ENCODE peak calls at places on chromosome 11, in seven cellular contexts. A, U, D, I, G, P and R are unnamed samples.

GRCh38 chr11:75931124-75931523 is 116.1 kb downstream of the UVRAG start:
- DNase-seq in A (peak), U (no peak), D (no peak), I (no peak), G (peak), P (peak), R (no peak)

GRCh38 chr11:47330002-47330911 is 22.2 kb downstream of the MYBPC3 start:
- DNase-seq in A (peak), U (no peak), D (peak), I (no peak), G (no peak), P (no peak), R (peak)

GRCh38 chr11:74057251-74058151 is 48.6 kb upstream of the UCP3 start:
- DNase-seq in A (peak), U (no peak), D (no peak), I (no peak), G (peak), P (no peak), R (peak)

GRCh38 chr11:47915407-47916137 is 64.8 kb upstream of the PTPRJ start:
- DNase-seq in A (no peak), U (no peak), D (no peak), I (no peak), G (no peak), P (peak), R (no peak)

GRCh38 chr11:8359521-8359920 is 95.8 kb upstream of the LMO1 start:
- DNase-seq in A (no peak), U (no peak), D (no peak), I (no peak), G (no peak), P (no peak), R (no peak)

GRCh38 chr11:113880966-113881365 is 5.6 kb upstream of the USP28 start:
- DNase-seq in A (no peak), U (no peak), D (no peak), I (no peak), G (no peak), P (no peak), R (no peak)

GRCh38 chr11:62611705-62612365 is 740 bp downstream of the EML3 start:
- DNase-seq in A (peak), U (no peak), D (peak), I (peak), G (peak), P (peak), R (peak)

GRCh38 chr11:85627332-85627997 is at the start of gene DLG2:
- DNase-seq in A (peak), U (peak), D (no peak), I (no peak), G (peak), P (peak), R (peak)

GRCh38 chr11:134469627-134470026 is 57.6 kb upstream of the B3GAT1 start:
- DNase-seq in A (no peak), U (no peak), D (no peak), I (no peak), G (no peak), P (peak), R (peak)

GRCh38 chr11:10087186-10087585 is 206.8 kb downstream of the SBF2 start:
- DNase-seq in A (no peak), U (no peak), D (no peak), I (no peak), G (peak), P (peak), R (no peak)

GRCh38 chr11:122100222-122101080 is 15.6 kb downstream of the BLID start:
- DNase-seq in A (peak), U (no peak), D (peak), I (peak), G (peak), P (no peak), R (peak)

GRCh38 chr11:96875772-96876171 is 486.0 kb downstream of the JRKL start:
- DNase-seq in A (no peak), U (no peak), D (no peak), I (no peak), G (peak), P (no peak), R (peak)

GRCh38 chr11:83815736-83816135 is 529.6 kb upstream of the CCDC90B start:
- DNase-seq in A (peak), U (no peak), D (no peak), I (no peak), G (no peak), P (no peak), R (no peak)

GRCh38 chr11:83982825-83983224 is 696.7 kb upstream of the CCDC90B start:
- DNase-seq in A (no peak), U (no peak), D (no peak), I (no peak), G (no peak), P (no peak), R (no peak)

GRCh38 chr11:104134760-104135159 is 29.2 kb downstream of the PDGFD start:
- DNase-seq in A (peak), U (no peak), D (no peak), I (no peak), G (peak), P (peak), R (peak)

GRCh38 chr11:15074206-15075161 is 1.1 kb downstream of the CALCB start:
- DNase-seq in A (peak), U (peak), D (peak), I (peak), G (peak), P (peak), R (peak)

GRCh38 chr11:45730014-45730413 is 64.6 kb upstream of the CHST1 start:
- DNase-seq in A (no peak), U (no peak), D (no peak), I (no peak), G (no peak), P (no peak), R (no peak)

GRCh38 chr11:65013130-65013691 is 749 bp upstream of the ARL2 start:
- DNase-seq in A (peak), U (no peak), D (no peak), I (peak), G (peak), P (peak), R (no peak)

GRCh38 chr11:67628710-67629385 is 889 bp downstream of the NUDT8 start:
- DNase-seq in A (no peak), U (no peak), D (no peak), I (no peak), G (no peak), P (no peak), R (peak)

GRCh38 chr11:65594991-65595920 is at the start of gene KCNK7:
- DNase-seq in A (no peak), U (no peak), D (no peak), I (no peak), G (no peak), P (no peak), R (no peak)

GRCh38 chr11:94623120-94623735 is 56.1 kb downstream of the PIWIL4 start:
- DNase-seq in A (peak), U (peak), D (peak), I (peak), G (peak), P (peak), R (peak)

GRCh38 chr11:34381775-34382174 is 24.0 kb upstream of the ABTB2 start:
- DNase-seq in A (no peak), U (no peak), D (no peak), I (no peak), G (no peak), P (no peak), R (no peak)

GRCh38 chr11:85783758-85784157 is 27.2 kb downstream of the SYTL2 start:
- DNase-seq in A (no peak), U (no peak), D (no peak), I (no peak), G (no peak), P (no peak), R (no peak)

GRCh38 chr11:122524532-122524882 is 131.0 kb upstream of the UBASH3B start:
- DNase-seq in A (no peak), U (no peak), D (peak), I (no peak), G (no peak), P (no peak), R (peak)

GRCh38 chr11:32071811-32072210 is 19.1 kb upstream of the RCN1 start:
- DNase-seq in A (peak), U (peak), D (peak), I (no peak), G (peak), P (peak), R (peak)

GRCh38 chr11:83809274-83809673 is 523.1 kb upstream of the CCDC90B start:
- DNase-seq in A (no peak), U (no peak), D (no peak), I (no peak), G (no peak), P (no peak), R (no peak)

GRCh38 chr11:418343-419247 is 3.8 kb upstream of the SIGIRR start:
- DNase-seq in A (no peak), U (no peak), D (no peak), I (peak), G (no peak), P (no peak), R (no peak)

GRCh38 chr11:117949062-117949461 is 19.9 kb upstream of the TMPRSS13 start:
- DNase-seq in A (no peak), U (no peak), D (no peak), I (no peak), G (no peak), P (no peak), R (no peak)

GRCh38 chr11:103480421-103480820 is 371.2 kb downstream of the DYNC2H1 start:
- DNase-seq in A (peak), U (no peak), D (no peak), I (no peak), G (peak), P (no peak), R (no peak)

DNA sequence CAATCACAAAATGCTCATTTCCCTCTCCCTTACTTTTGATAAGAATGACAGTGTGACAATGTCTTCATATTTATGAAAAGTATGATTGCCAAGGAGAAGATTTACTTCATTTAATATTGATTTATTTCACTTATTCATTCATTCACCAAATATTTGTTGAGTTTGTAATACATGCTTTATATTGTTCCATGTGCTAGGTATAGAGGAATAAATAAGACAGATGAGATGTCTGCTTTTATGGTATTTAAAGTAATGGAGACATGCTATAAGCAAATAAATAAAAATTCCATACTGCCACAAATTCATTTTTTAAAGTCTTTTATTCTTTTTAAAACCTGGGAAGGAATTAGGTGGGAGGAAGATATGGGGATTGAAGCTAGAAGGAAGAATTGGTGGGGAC is 289.4 kb downstream of the GUCY1A2 start:
- DNase-seq in A (no peak), U (no peak), D (no peak), I (no peak), G (no peak), P (no peak), R (no peak)
- H2BK5ac ChIP-seq in A (no peak), U (no peak), D (no peak), I (no peak), G (no peak), P (no peak), R (no peak)

GRCh38 chr11:129416080-129416820 is 40.6 kb downstream of the BARX2 start:
- DNase-seq in A (no peak), U (no peak), D (no peak), I (no peak), G (no peak), P (no peak), R (no peak)
- H3K27ac ChIP-seq in A (no peak), U (no peak), D (no peak), I (no peak), G (no peak), P (no peak), R (no peak)

GRCh38 chr11:70731670-70732492 is 333.6 kb downstream of the CTTN start:
- DNase-seq in A (no peak), U (no peak), D (no peak), I (no peak), G (no peak), P (no peak), R (no peak)
- H2BK5ac ChIP-seq in A (no peak), U (no peak), D (no peak), I (no peak), G (no peak), P (no peak), R (no peak)

GRCh38 chr11:130509942-130510341 is 61.5 kb downstream of the ADAMTS15 start:
- DNase-seq in A (no peak), U (no peak), D (no peak), I (peak), G (no peak), P (no peak), R (no peak)

GRCh38 chr11:130511765-130512164 is 63.3 kb downstream of the ADAMTS15 start:
- DNase-seq in A (peak), U (no peak), D (no peak), I (no peak), G (no peak), P (no peak), R (no peak)

GRCh38 chr11:130510407-130511006 is 62.1 kb downstream of the ADAMTS15 start:
- DNase-seq in A (peak), U (no peak), D (no peak), I (peak), G (peak), P (no peak), R (no peak)

GRCh38 chr11:130512662-130513061 is 64.2 kb downstream of the ADAMTS15 start:
- DNase-seq in A (no peak), U (no peak), D (no peak), I (peak), G (no peak), P (no peak), R (no peak)

DNA sequence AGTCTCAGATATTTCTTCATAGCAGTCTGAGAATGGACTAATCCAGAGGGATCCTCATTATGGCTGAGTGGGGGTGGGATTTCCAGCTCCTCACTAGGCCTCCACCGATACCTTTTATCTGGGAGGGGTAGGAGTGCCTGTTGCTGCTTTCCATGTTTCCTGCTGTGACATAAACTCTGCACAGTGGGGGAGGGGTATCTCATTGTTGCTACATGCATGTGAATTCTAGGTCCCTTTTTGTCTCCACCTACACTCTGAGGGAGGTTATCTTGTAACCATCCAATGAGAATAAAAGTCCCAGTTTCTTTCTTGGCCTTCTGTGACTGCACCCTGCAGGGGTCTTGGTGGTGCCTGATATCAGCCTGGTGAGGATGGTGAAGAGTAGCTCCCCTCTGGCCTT is 60.5 kb downstream of the ADAMTS15 start:
- DNase-seq in A (no peak), U (no peak), D (no peak), I (no peak), G (no peak), P (no peak), R (peak)
- H3K27ac ChIP-seq in A (no peak), U (no peak), D (no peak), I (no peak), G (no peak), P (no peak), R (no peak)

DNA sequence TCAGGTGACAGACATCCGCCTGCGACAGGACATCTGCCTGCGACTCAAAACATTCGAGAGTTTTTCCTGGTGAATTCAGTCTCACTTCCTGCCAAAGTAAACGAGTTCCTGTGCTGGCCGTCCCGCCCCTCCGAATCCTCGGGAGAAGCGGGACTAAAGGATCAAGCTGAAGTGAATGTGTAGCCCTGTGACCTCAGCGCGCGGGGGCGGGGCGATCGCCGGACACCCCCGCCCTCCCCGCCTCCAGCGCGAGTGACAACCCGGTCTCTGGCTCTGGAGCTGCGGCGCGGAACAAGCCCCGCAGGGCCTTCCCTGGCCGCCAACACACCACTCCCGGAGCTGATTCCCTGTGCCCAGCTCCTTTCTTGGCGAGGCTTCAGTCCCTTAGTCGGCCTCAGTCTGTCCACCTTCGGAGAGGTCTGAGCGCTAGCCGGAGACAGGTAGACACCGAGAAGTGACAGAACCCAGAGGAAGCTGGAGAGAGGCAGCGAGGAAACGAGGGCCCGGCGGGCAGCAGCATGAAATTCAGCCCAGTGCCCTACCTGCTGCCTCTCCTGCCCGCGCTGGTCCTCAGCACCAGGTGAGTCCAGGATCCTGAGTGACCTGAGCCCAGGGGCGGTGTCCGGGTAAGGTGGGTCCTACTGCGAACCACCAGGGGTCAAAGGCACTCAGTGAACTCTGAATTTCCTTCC is 766.4 kb upstream of the LUZP2 start:
- DNase-seq in A (no peak), U (no peak), D (peak), I (no peak), G (no peak), P (peak), R (no peak)
- H2BK5ac ChIP-seq in A (no peak), U (no peak), D (no peak), I (no peak), G (no peak), P (no peak), R (no peak)

GRCh38 chr11:111819161-111820058 is 52.0 kb downstream of the ALG9 start:
- DNase-seq in A (peak), U (no peak), D (no peak), I (no peak), G (peak), P (no peak), R (no peak)
- H3K27ac ChIP-seq in A (peak), U (no peak), D (no peak), I (no peak), G (no peak), P (no peak), R (no peak)

GRCh38 chr11:100756556-100756955 is 69.5 kb downstream of the ARHGAP42 start:
- DNase-seq in A (no peak), U (no peak), D (no peak), I (no peak), G (no peak), P (peak), R (no peak)
- H2BK5ac ChIP-seq in A (no peak), U (no peak), D (no peak), I (no peak), G (no peak), P (no peak), R (no peak)

GRCh38 chr11:111301004-111301839 is 2.9 kb downstream of the POU2AF3 start:
- DNase-seq in A (no peak), U (no peak), D (no peak), I (no peak), G (no peak), P (no peak), R (no peak)
- H3K27ac ChIP-seq in A (no peak), U (no peak), D (no peak), I (no peak), G (no peak), P (no peak), R (no peak)